ENCODE peak calls at places on chromosomes 7 and 10, in seven cellular contexts. G is NCI-H1092 treated with DMSO at 0.1 percent for 48 hours; N is DMS153; C is AG08395; E is natural killer cell treated with Interleukin-12 subunit alpha and Interleukin-12 subunit beta and Interleukin-15 and Interleukin-18, amount 100 ng/mL, for 72 hours; B is activated CD4-positive, alpha-beta T cell treated with anti-CD3 and anti-CD28 coated beads for 36 hours; S is T-helper 9 cell. K is an unnamed sample.

GRCh38 chr7:68432585-68432984 is 1165.7 kb upstream of the AUTS2 start:
- DNase-seq in B (no peak), G (no peak), C (peak), E (no peak), S (no peak), N (no peak), K (no peak)

GRCh38 chr7:139995034-139995915 is 67.5 kb downstream of the PARP12 start:
- DNase-seq in B (no peak), G (no peak), N (no peak), E (no peak), S (no peak), C (peak), K (peak)

GRCh38 chr7:72170489-72170888 is 241.6 kb downstream of the CALN1 start:
- DNase-seq in E (no peak), S (no peak), B (no peak), N (no peak), G (no peak), C (no peak), K (no peak)

GRCh38 chr7:129762387-129762969 is 151.0 kb downstream of the NRF1 start:
- DNase-seq in G (no peak), N (no peak), B (no peak), S (no peak), E (peak), C (no peak), K (no peak)

GRCh38 chr7:3893789-3894153 is 592.7 kb downstream of the SDK1 start:
- DNase-seq in B (no peak), N (no peak), G (no peak), C (no peak), S (no peak), E (no peak), K (no peak)

GRCh38 chr10:62582804-62583208 is 208.6 kb downstream of the ZNF365 start:
- DNase-seq in E (no peak), G (no peak), B (no peak), S (no peak), N (no peak), C (peak), K (peak)

GRCh38 chr10:132975976-132976682 is 33.8 kb upstream of the CFAP46 start:
- DNase-seq in B (no peak), S (no peak), G (no peak), C (peak), E (no peak), N (no peak), K (no peak)

GRCh38 chr7:70040971-70041766 is 442.9 kb downstream of the AUTS2 start:
- DNase-seq in E (no peak), N (no peak), B (no peak), G (peak), S (no peak), C (peak), K (no peak)

GRCh38 chr7:1331576-1332467 is 99.2 kb downstream of the UNCX start:
- DNase-seq in G (no peak), C (no peak), S (no peak), B (no peak), N (no peak), E (no peak), K (no peak)

GRCh38 chr10:105605873-105606272 is 964.8 kb downstream of the SORCS3 start:
- DNase-seq in G (no peak), B (no peak), N (no peak), C (no peak), E (no peak), S (no peak), K (no peak)

GRCh38 chr10:118730699-118731456 is 23.9 kb downstream of the CACUL1 start:
- DNase-seq in B (no peak), S (no peak), E (no peak), G (no peak), C (no peak), N (no peak), K (no peak)

GRCh38 chr10:133401981-133402725 is 8.2 kb downstream of the MTG1 start:
- DNase-seq in N (no peak), S (no peak), G (no peak), E (no peak), B (no peak), C (no peak), K (no peak)

GRCh38 chr7:115005241-115005640 is 83.3 kb downstream of the MDFIC start:
- DNase-seq in E (no peak), N (no peak), B (no peak), G (no peak), C (no peak), S (no peak), K (no peak)

GRCh38 chr7:157432957-157433576 is 96.3 kb downstream of the DNAJB6 start:
- DNase-seq in S (peak), G (peak), E (no peak), C (peak), B (peak), N (no peak), K (no peak)

GRCh38 chr7:153290066-153290465 is 530.5 kb downstream of the ACTR3B start:
- DNase-seq in G (no peak), N (no peak), E (no peak), B (no peak), C (no peak), S (no peak), K (no peak)

GRCh38 chr7:99996755-99997544 is 18.4 kb upstream of the ZKSCAN1 start:
- DNase-seq in E (no peak), C (no peak), B (no peak), N (no peak), G (no peak), S (no peak), K (no peak)

GRCh38 chr7:151940048-151940845 is 16.0 kb upstream of the GALNTL5 start:
- DNase-seq in N (no peak), B (no peak), E (no peak), C (peak), S (no peak), G (no peak), K (peak)

GRCh38 chr10:36182059-36182654 is 540.1 kb upstream of the FZD8 start:
- DNase-seq in B (no peak), C (no peak), G (no peak), N (no peak), E (no peak), S (no peak), K (no peak)

GRCh38 chr10:102837230-102837721 is at the start of gene CYP17A1:
- DNase-seq in N (no peak), G (peak), C (no peak), S (no peak), B (no peak), E (no peak), K (peak)

GRCh38 chr10:52459097-52459496 is 145.0 kb downstream of the DKK1 start:
- DNase-seq in B (no peak), N (no peak), C (no peak), E (no peak), G (no peak), S (no peak), K (no peak)

GRCh38 chr7:23530355-23530754 is 1.4 kb downstream of the TRA2A start:
- DNase-seq in S (no peak), C (peak), E (no peak), G (no peak), N (peak), B (peak), K (no peak)

GRCh38 chr7:148535227-148535626 is 55.3 kb upstream of the C7orf33 start:
- DNase-seq in G (no peak), S (no peak), B (peak), N (no peak), C (no peak), E (peak), K (peak)

GRCh38 chr7:40921589-40922315 is 781.1 kb downstream of the INHBA start:
- DNase-seq in G (no peak), E (no peak), N (no peak), C (peak), B (no peak), S (no peak), K (no peak)

GRCh38 chr7:36563706-36564325 is 160.5 kb downstream of the AOAH start:
- DNase-seq in S (no peak), E (no peak), G (no peak), C (no peak), N (no peak), B (no peak), K (peak)

GRCh38 chr7:137981175-137981574 is 20.7 kb downstream of the CREB3L2 start:
- DNase-seq in N (no peak), B (no peak), S (no peak), E (no peak), C (no peak), G (no peak), K (no peak)

GRCh38 chr10:55497893-55498499 is 697.0 kb upstream of the PCDH15 start:
- DNase-seq in C (no peak), N (no peak), G (no peak), B (no peak), S (no peak), E (no peak), K (no peak)

GRCh38 chr10:100970914-100971811 is 1.9 kb downstream of the SEMA4G start:
- DNase-seq in G (no peak), B (no peak), E (no peak), N (no peak), C (no peak), S (no peak), K (no peak)

GRCh38 chr7:116776610-116777289 is 85.6 kb upstream of the CAPZA2 start:
- DNase-seq in B (no peak), S (no peak), C (peak), E (no peak), N (no peak), G (no peak), K (peak)

GRCh38 chr10:101287922-101288638 is 58.8 kb upstream of the LBX1 start:
- DNase-seq in B (peak), S (no peak), C (no peak), E (no peak), N (no peak), G (peak), K (peak)

GRCh38 chr10:122342293-122343134 is 32.0 kb upstream of the PLEKHA1 start:
- DNase-seq in B (peak), N (no peak), G (no peak), C (peak), S (peak), E (no peak), K (peak)

GRCh38 chr7:7099584-7100014 is 82.7 kb upstream of the C1GALT1 start:
- DNase-seq in S (no peak), B (no peak), N (peak), C (peak), E (no peak), G (no peak), K (peak)